ENCODE peak calls at places on chromosomes 13 and 19, in five cellular contexts. One of them, this sample, is unnamed.

GRCh38 chr13:101115762-101116161 is 300.5 kb downstream of the NALCN start:
- DNase-seq in fibroblast of mammary gland: peak
- DNase-seq in thoracic aorta: no peak
- DNase-seq in Calu3: no peak
- DNase-seq in mucosa of descending colon: no peak
- DNase-seq in this sample: peak

GRCh38 chr19:38989066-38989605 is 13.6 kb upstream of the FBXO17 start:
- DNase-seq in mucosa of descending colon: no peak
- DNase-seq in fibroblast of mammary gland: no peak
- DNase-seq in thoracic aorta: no peak
- DNase-seq in Calu3: peak
- DNase-seq in this sample: no peak

GRCh38 chr13:52968074-52968700 is 60.4 kb upstream of the OLFM4 start:
- DNase-seq in mucosa of descending colon: peak
- DNase-seq in thoracic aorta: no peak
- DNase-seq in Calu3: peak
- DNase-seq in fibroblast of mammary gland: peak
- DNase-seq in this sample: peak

GRCh38 chr13:87666826-87667225 is 4.3 kb upstream of the SLITRK5 start:
- DNase-seq in fibroblast of mammary gland: no peak
- DNase-seq in thoracic aorta: no peak
- DNase-seq in Calu3: no peak
- DNase-seq in mucosa of descending colon: no peak
- DNase-seq in this sample: no peak

GRCh38 chr19:34725400-34725799 is 8.6 kb upstream of the ZNF181 start:
- DNase-seq in mucosa of descending colon: no peak
- DNase-seq in thoracic aorta: no peak
- DNase-seq in Calu3: no peak
- DNase-seq in fibroblast of mammary gland: no peak
- DNase-seq in this sample: no peak

GRCh38 chr13:67416047-67416925 is 186.2 kb upstream of the PCDH9 start:
- DNase-seq in Calu3: peak
- DNase-seq in mucosa of descending colon: peak
- DNase-seq in fibroblast of mammary gland: peak
- DNase-seq in thoracic aorta: no peak
- DNase-seq in this sample: no peak

GRCh38 chr13:20525144-20525600 is 485 bp downstream of the CRYL1 start:
- DNase-seq in mucosa of descending colon: peak
- DNase-seq in fibroblast of mammary gland: peak
- DNase-seq in thoracic aorta: no peak
- DNase-seq in Calu3: peak
- DNase-seq in this sample: peak

GRCh38 chr19:44207126-44207803 is 5.1 kb upstream of the ZNF227 start:
- DNase-seq in thoracic aorta: peak
- DNase-seq in Calu3: peak
- DNase-seq in fibroblast of mammary gland: peak
- DNase-seq in mucosa of descending colon: peak
- DNase-seq in this sample: peak

GRCh38 chr13:49086711-49087110 is 111.0 kb downstream of the FNDC3A start:
- DNase-seq in fibroblast of mammary gland: peak
- DNase-seq in mucosa of descending colon: no peak
- DNase-seq in thoracic aorta: no peak
- DNase-seq in Calu3: no peak
- DNase-seq in this sample: peak

GRCh38 chr19:6979341-6979740 is 41.9 kb downstream of the MBD3L2B start:
- DNase-seq in thoracic aorta: no peak
- DNase-seq in Calu3: no peak
- DNase-seq in fibroblast of mammary gland: no peak
- DNase-seq in mucosa of descending colon: no peak
- DNase-seq in this sample: no peak

GRCh38 chr13:40189885-40190655 is 476.4 kb downstream of the FOXO1 start:
- DNase-seq in mucosa of descending colon: peak
- DNase-seq in Calu3: no peak
- DNase-seq in fibroblast of mammary gland: no peak
- DNase-seq in thoracic aorta: no peak
- DNase-seq in this sample: no peak

GRCh38 chr13:102758842-102759241 is 14.7 kb downstream of the TEX30 start:
- DNase-seq in fibroblast of mammary gland: no peak
- DNase-seq in Calu3: no peak
- DNase-seq in thoracic aorta: no peak
- DNase-seq in mucosa of descending colon: no peak
- DNase-seq in this sample: no peak

GRCh38 chr13:50127017-50127725 is 111.9 kb downstream of the KCNRG start:
- DNase-seq in Calu3: no peak
- DNase-seq in thoracic aorta: no peak
- DNase-seq in mucosa of descending colon: peak
- DNase-seq in fibroblast of mammary gland: peak
- DNase-seq in this sample: no peak

GRCh38 chr13:63327584-63327983 is 1911.9 kb upstream of the PCDH20 start:
- DNase-seq in Calu3: no peak
- DNase-seq in fibroblast of mammary gland: no peak
- DNase-seq in mucosa of descending colon: no peak
- DNase-seq in thoracic aorta: no peak
- DNase-seq in this sample: no peak

GRCh38 chr19:34926685-34927375 is at the start of gene ZNF30:
- DNase-seq in fibroblast of mammary gland: peak
- DNase-seq in thoracic aorta: peak
- DNase-seq in mucosa of descending colon: peak
- DNase-seq in Calu3: peak
- DNase-seq in this sample: peak

GRCh38 chr13:22014469-22014868 is 343.6 kb downstream of the FGF9 start:
- DNase-seq in mucosa of descending colon: no peak
- DNase-seq in thoracic aorta: no peak
- DNase-seq in Calu3: no peak
- DNase-seq in fibroblast of mammary gland: no peak
- DNase-seq in this sample: peak

GRCh38 chr13:45718063-45718462 is 15.9 kb downstream of the CBY2 start:
- DNase-seq in thoracic aorta: no peak
- DNase-seq in fibroblast of mammary gland: peak
- DNase-seq in mucosa of descending colon: no peak
- DNase-seq in Calu3: no peak
- DNase-seq in this sample: peak

GRCh38 chr13:45219123-45219891 is 18.5 kb upstream of the KCTD4 start:
- DNase-seq in Calu3: no peak
- DNase-seq in mucosa of descending colon: no peak
- DNase-seq in thoracic aorta: no peak
- DNase-seq in fibroblast of mammary gland: no peak
- DNase-seq in this sample: no peak

GRCh38 chr13:41345921-41346589 is 35.0 kb downstream of the NAA16 start:
- DNase-seq in thoracic aorta: no peak
- DNase-seq in mucosa of descending colon: no peak
- DNase-seq in Calu3: no peak
- DNase-seq in fibroblast of mammary gland: no peak
- DNase-seq in this sample: peak

GRCh38 chr19:2494447-2495129 is 18.7 kb downstream of the GADD45B start:
- DNase-seq in Calu3: peak
- DNase-seq in fibroblast of mammary gland: peak
- DNase-seq in mucosa of descending colon: peak
- DNase-seq in thoracic aorta: peak
- DNase-seq in this sample: no peak

GRCh38 chr13:33692531-33692930 is 125.4 kb upstream of the RFC3 start:
- DNase-seq in Calu3: no peak
- DNase-seq in fibroblast of mammary gland: no peak
- DNase-seq in thoracic aorta: no peak
- DNase-seq in mucosa of descending colon: no peak
- DNase-seq in this sample: peak

GRCh38 chr13:45623516-45624090 is 8.1 kb upstream of the ERICH6B start:
- DNase-seq in mucosa of descending colon: no peak
- DNase-seq in thoracic aorta: no peak
- DNase-seq in fibroblast of mammary gland: peak
- DNase-seq in Calu3: no peak
- DNase-seq in this sample: peak

GRCh38 chr19:42254083-42254849 is 662 bp downstream of the ERF start:
- DNase-seq in fibroblast of mammary gland: peak
- DNase-seq in thoracic aorta: no peak
- DNase-seq in Calu3: peak
- DNase-seq in mucosa of descending colon: peak
- DNase-seq in this sample: no peak

GRCh38 chr13:43141685-43142084 is 118.3 kb downstream of the DNAJC15 start:
- DNase-seq in mucosa of descending colon: no peak
- DNase-seq in fibroblast of mammary gland: no peak
- DNase-seq in thoracic aorta: no peak
- DNase-seq in Calu3: no peak
- DNase-seq in this sample: no peak

GRCh38 chr13:113538689-113539058 is 45.9 kb upstream of the TFDP1 start:
- DNase-seq in Calu3: no peak
- DNase-seq in mucosa of descending colon: no peak
- DNase-seq in thoracic aorta: no peak
- DNase-seq in fibroblast of mammary gland: no peak
- DNase-seq in this sample: no peak

GRCh38 chr19:33290956-33291622 is 11.2 kb downstream of the CEBPA start:
- DNase-seq in mucosa of descending colon: peak
- DNase-seq in thoracic aorta: no peak
- DNase-seq in Calu3: peak
- DNase-seq in fibroblast of mammary gland: peak
- DNase-seq in this sample: peak

GRCh38 chr13:57725480-57725879 is 93.9 kb downstream of the PCDH17 start:
- DNase-seq in fibroblast of mammary gland: no peak
- DNase-seq in thoracic aorta: no peak
- DNase-seq in mucosa of descending colon: no peak
- DNase-seq in Calu3: no peak
- DNase-seq in this sample: no peak

DNA sequence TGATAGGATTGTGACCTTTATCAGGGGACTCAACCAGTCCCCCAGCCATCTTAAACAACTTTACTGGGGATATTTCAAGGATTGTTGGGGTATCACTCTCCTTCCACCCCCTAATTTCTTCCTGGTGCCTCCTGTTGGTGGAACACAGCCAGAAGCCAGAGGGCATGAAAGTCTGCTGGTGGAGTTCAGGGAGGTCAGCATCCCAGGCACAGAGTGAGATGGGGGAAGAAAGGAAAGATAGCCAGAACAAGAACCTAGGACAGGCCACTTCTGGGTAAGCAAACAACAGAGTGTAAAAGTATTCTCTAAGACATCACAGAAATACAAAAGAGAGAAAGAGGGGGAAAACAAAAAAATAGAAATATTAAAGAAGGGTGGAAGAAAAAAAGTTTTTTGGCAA is 101.8 kb downstream of the SPRY2 start:
- DNase-seq in thoracic aorta: no peak
- DNase-seq in Calu3: no peak
- DNase-seq in mucosa of descending colon: no peak
- DNase-seq in fibroblast of mammary gland: no peak
- DNase-seq in this sample: no peak
- TF ChIP-seq CTCF in thoracic aorta: no peak
- TF ChIP-seq CTCF in Calu3: no peak
- TF ChIP-seq CTCF in mucosa of descending colon: no peak
- TF ChIP-seq CTCF in fibroblast of mammary gland: no peak
- TF ChIP-seq CTCF in this sample: no peak

DNA sequence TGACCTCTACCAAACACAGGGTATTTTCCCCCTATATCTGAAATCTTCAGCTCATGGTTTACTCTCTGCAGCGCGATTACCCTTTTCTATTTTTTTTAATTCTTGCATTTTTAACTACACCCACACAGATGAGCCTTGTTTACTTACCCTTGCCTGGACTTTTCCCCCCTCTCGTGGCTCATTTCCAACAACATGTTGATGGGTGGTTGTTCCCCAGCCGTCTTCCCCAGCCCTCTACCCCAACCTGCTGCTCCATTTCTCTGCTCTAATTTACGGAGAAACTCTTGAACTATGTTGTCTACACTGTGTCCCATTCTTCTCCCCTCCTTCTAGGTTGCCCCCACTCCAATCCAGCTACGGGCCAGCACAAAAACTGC is 674 bp downstream of the ZNF790 start:
- DNase-seq in Calu3: no peak
- DNase-seq in fibroblast of mammary gland: peak
- DNase-seq in thoracic aorta: no peak
- DNase-seq in mucosa of descending colon: no peak
- DNase-seq in this sample: peak
- TF ChIP-seq CTCF in Calu3: no peak
- TF ChIP-seq CTCF in fibroblast of mammary gland: no peak
- TF ChIP-seq CTCF in thoracic aorta: no peak
- TF ChIP-seq CTCF in mucosa of descending colon: no peak
- TF ChIP-seq CTCF in this sample: no peak

GRCh38 chr19:46654621-46655152 is 6.3 kb downstream of the DACT3 start:
- DNase-seq in mucosa of descending colon: no peak
- DNase-seq in thoracic aorta: no peak
- DNase-seq in Calu3: no peak
- DNase-seq in fibroblast of mammary gland: no peak
- DNase-seq in this sample: no peak
- TF ChIP-seq CTCF in mucosa of descending colon: no peak
- TF ChIP-seq CTCF in thoracic aorta: no peak
- TF ChIP-seq CTCF in Calu3: no peak
- TF ChIP-seq CTCF in fibroblast of mammary gland: no peak
- TF ChIP-seq CTCF in this sample: no peak

DNA sequence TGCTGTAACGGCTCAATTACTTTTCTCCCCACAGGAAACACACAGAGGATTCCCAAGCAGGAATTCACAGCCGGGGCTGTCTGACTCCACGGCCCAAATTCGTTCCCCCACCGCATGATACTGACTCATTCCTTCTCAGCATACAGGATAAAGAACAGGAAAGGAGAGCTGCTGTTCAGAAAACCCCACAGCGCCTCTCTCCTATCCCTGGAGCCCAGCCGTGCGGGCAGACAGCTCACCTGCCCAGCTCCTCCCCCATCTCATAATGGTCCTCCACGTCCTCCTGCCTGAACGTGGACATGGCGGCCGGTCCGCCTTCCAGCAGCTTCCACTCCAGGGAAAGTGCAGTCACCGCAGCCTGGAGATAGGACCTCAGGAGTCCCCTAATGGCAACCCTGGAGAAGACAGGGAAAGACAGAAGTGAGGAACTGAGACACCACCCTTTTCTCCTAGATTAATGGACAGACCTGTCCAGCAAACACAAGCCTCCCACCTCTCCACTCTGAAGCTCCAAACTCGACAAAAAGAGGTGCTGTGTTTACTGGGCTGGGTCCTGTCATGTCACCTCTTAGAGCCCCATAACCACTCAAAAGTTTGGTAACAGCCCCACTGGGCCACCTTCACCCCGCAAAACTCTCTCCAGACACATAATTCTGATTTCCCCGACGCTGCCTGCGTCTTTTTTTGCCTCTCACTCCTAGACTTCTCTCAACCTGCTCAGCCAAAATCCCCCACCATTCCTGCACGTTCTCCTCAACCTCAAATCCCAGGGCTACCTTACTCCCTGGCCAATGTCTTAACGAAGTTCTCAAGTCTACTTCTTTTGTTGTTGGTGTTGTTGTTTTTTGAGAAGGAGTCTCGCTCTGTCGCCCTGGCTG is 1.2 kb downstream of the DAPK3 start:
- DNase-seq in Calu3: peak
- DNase-seq in mucosa of descending colon: no peak
- DNase-seq in thoracic aorta: no peak
- DNase-seq in fibroblast of mammary gland: peak
- DNase-seq in this sample: peak
- TF ChIP-seq CTCF in Calu3: no peak
- TF ChIP-seq CTCF in mucosa of descending colon: no peak
- TF ChIP-seq CTCF in thoracic aorta: peak
- TF ChIP-seq CTCF in fibroblast of mammary gland: peak
- TF ChIP-seq CTCF in this sample: peak

GRCh38 chr19:55175117-55175867 is 4.8 kb downstream of the SYT5 start:
- DNase-seq in Calu3: no peak
- DNase-seq in mucosa of descending colon: no peak
- DNase-seq in fibroblast of mammary gland: no peak
- DNase-seq in thoracic aorta: no peak
- DNase-seq in this sample: no peak
- TF ChIP-seq CTCF in Calu3: no peak
- TF ChIP-seq CTCF in mucosa of descending colon: no peak
- TF ChIP-seq CTCF in fibroblast of mammary gland: no peak
- TF ChIP-seq CTCF in thoracic aorta: no peak
- TF ChIP-seq CTCF in this sample: no peak

GRCh38 chr19:56367829-56368711 is 25.3 kb downstream of the ZNF582 start:
- DNase-seq in thoracic aorta: peak
- DNase-seq in mucosa of descending colon: peak
- DNase-seq in fibroblast of mammary gland: peak
- DNase-seq in Calu3: peak
- DNase-seq in this sample: peak
- TF ChIP-seq CTCF in thoracic aorta: peak
- TF ChIP-seq CTCF in mucosa of descending colon: no peak
- TF ChIP-seq CTCF in fibroblast of mammary gland: no peak
- TF ChIP-seq CTCF in Calu3: no peak
- TF ChIP-seq CTCF in this sample: no peak

This sample was measured in bronchial epithelial cell.